ENCODE peak calls at places on chromosomes 5 and 9, in nine cellular contexts. One of them, this sample, is unnamed.

GRCh38 chr5:32044904-32045303 is 129.2 kb downstream of the GOLPH3 start:
- DNase-seq in COR-L47: no peak
- DNase-seq in esophagus squamous epithelium: no peak
- DNase-seq in GM12865: no peak
- DNase-seq in GM12892: no peak
- DNase-seq in A172: peak
- DNase-seq in endothelial cell: no peak
- DNase-seq in fibroblast of mammary gland: peak
- DNase-seq in activated naive CD4-positive, alpha-beta T cell treated with anti-CD3 and anti-CD28 coated beads, Interleukin-2, amount 50 U/mL, for 72 hours: no peak
- DNase-seq in this sample: no peak

GRCh38 chr9:16414451-16414850 is 456.0 kb downstream of the BNC2 start:
- DNase-seq in COR-L47: no peak
- DNase-seq in esophagus squamous epithelium: no peak
- DNase-seq in GM12865: no peak
- DNase-seq in GM12892: no peak
- DNase-seq in A172: no peak
- DNase-seq in endothelial cell: no peak
- DNase-seq in fibroblast of mammary gland: peak
- DNase-seq in activated naive CD4-positive, alpha-beta T cell treated with anti-CD3 and anti-CD28 coated beads, Interleukin-2, amount 50 U/mL, for 72 hours: no peak
- DNase-seq in this sample: no peak

GRCh38 chr5:127296321-127296720 is 5.7 kb downstream of the MEGF10 start:
- DNase-seq in COR-L47: no peak
- DNase-seq in esophagus squamous epithelium: no peak
- DNase-seq in GM12865: no peak
- DNase-seq in GM12892: no peak
- DNase-seq in A172: peak
- DNase-seq in endothelial cell: no peak
- DNase-seq in fibroblast of mammary gland: peak
- DNase-seq in activated naive CD4-positive, alpha-beta T cell treated with anti-CD3 and anti-CD28 coated beads, Interleukin-2, amount 50 U/mL, for 72 hours: no peak
- DNase-seq in this sample: no peak

GRCh38 chr5:77367733-77368132 is 124.4 kb downstream of the WDR41 start:
- DNase-seq in COR-L47: no peak
- DNase-seq in esophagus squamous epithelium: no peak
- DNase-seq in GM12865: no peak
- DNase-seq in GM12892: no peak
- DNase-seq in A172: peak
- DNase-seq in endothelial cell: no peak
- DNase-seq in fibroblast of mammary gland: peak
- DNase-seq in activated naive CD4-positive, alpha-beta T cell treated with anti-CD3 and anti-CD28 coated beads, Interleukin-2, amount 50 U/mL, for 72 hours: no peak
- DNase-seq in this sample: peak

GRCh38 chr5:168713051-168713450 is 133.9 kb upstream of the PANK3 start:
- DNase-seq in COR-L47: no peak
- DNase-seq in esophagus squamous epithelium: no peak
- DNase-seq in GM12865: no peak
- DNase-seq in GM12892: no peak
- DNase-seq in A172: peak
- DNase-seq in endothelial cell: no peak
- DNase-seq in fibroblast of mammary gland: no peak
- DNase-seq in activated naive CD4-positive, alpha-beta T cell treated with anti-CD3 and anti-CD28 coated beads, Interleukin-2, amount 50 U/mL, for 72 hours: no peak
- DNase-seq in this sample: no peak

GRCh38 chr9:37732086-37732744 is 21.4 kb upstream of the TRMT10B start:
- DNase-seq in COR-L47: peak
- DNase-seq in esophagus squamous epithelium: no peak
- DNase-seq in GM12865: no peak
- DNase-seq in GM12892: no peak
- DNase-seq in A172: no peak
- DNase-seq in endothelial cell: no peak
- DNase-seq in fibroblast of mammary gland: no peak
- DNase-seq in activated naive CD4-positive, alpha-beta T cell treated with anti-CD3 and anti-CD28 coated beads, Interleukin-2, amount 50 U/mL, for 72 hours: no peak
- DNase-seq in this sample: no peak

GRCh38 chr9:126589349-126589748 is 24.4 kb upstream of the LMX1B start:
- DNase-seq in COR-L47: no peak
- DNase-seq in esophagus squamous epithelium: no peak
- DNase-seq in GM12865: no peak
- DNase-seq in GM12892: no peak
- DNase-seq in A172: no peak
- DNase-seq in endothelial cell: no peak
- DNase-seq in fibroblast of mammary gland: no peak
- DNase-seq in activated naive CD4-positive, alpha-beta T cell treated with anti-CD3 and anti-CD28 coated beads, Interleukin-2, amount 50 U/mL, for 72 hours: no peak
- DNase-seq in this sample: no peak

GRCh38 chr9:127751269-127752054 is 16.4 kb upstream of the TOR2A start:
- DNase-seq in COR-L47: no peak
- DNase-seq in esophagus squamous epithelium: no peak
- DNase-seq in GM12865: no peak
- DNase-seq in GM12892: no peak
- DNase-seq in A172: no peak
- DNase-seq in endothelial cell: peak
- DNase-seq in fibroblast of mammary gland: peak
- DNase-seq in activated naive CD4-positive, alpha-beta T cell treated with anti-CD3 and anti-CD28 coated beads, Interleukin-2, amount 50 U/mL, for 72 hours: no peak
- DNase-seq in this sample: peak

GRCh38 chr5:61151893-61152292 is 10.4 kb downstream of the SMIM15 start:
- DNase-seq in COR-L47: no peak
- DNase-seq in esophagus squamous epithelium: no peak
- DNase-seq in GM12865: no peak
- DNase-seq in GM12892: no peak
- DNase-seq in A172: no peak
- DNase-seq in endothelial cell: no peak
- DNase-seq in fibroblast of mammary gland: no peak
- DNase-seq in activated naive CD4-positive, alpha-beta T cell treated with anti-CD3 and anti-CD28 coated beads, Interleukin-2, amount 50 U/mL, for 72 hours: no peak
- DNase-seq in this sample: no peak

GRCh38 chr9:108743426-108743825 is 112.4 kb downstream of the ACTL7B start:
- DNase-seq in COR-L47: no peak
- DNase-seq in esophagus squamous epithelium: no peak
- DNase-seq in GM12865: no peak
- DNase-seq in GM12892: no peak
- DNase-seq in A172: no peak
- DNase-seq in endothelial cell: no peak
- DNase-seq in fibroblast of mammary gland: no peak
- DNase-seq in activated naive CD4-positive, alpha-beta T cell treated with anti-CD3 and anti-CD28 coated beads, Interleukin-2, amount 50 U/mL, for 72 hours: no peak
- DNase-seq in this sample: no peak

GRCh38 chr5:14036514-14036913 is 92.0 kb upstream of the DNAH5 start:
- DNase-seq in COR-L47: no peak
- DNase-seq in esophagus squamous epithelium: no peak
- DNase-seq in GM12865: no peak
- DNase-seq in GM12892: no peak
- DNase-seq in A172: peak
- DNase-seq in endothelial cell: no peak
- DNase-seq in fibroblast of mammary gland: peak
- DNase-seq in activated naive CD4-positive, alpha-beta T cell treated with anti-CD3 and anti-CD28 coated beads, Interleukin-2, amount 50 U/mL, for 72 hours: no peak
- DNase-seq in this sample: peak

GRCh38 chr9:99398241-99398640 is 176.2 kb downstream of the SEC61B start:
- DNase-seq in COR-L47: no peak
- DNase-seq in esophagus squamous epithelium: no peak
- DNase-seq in GM12865: no peak
- DNase-seq in GM12892: no peak
- DNase-seq in A172: no peak
- DNase-seq in endothelial cell: no peak
- DNase-seq in fibroblast of mammary gland: peak
- DNase-seq in activated naive CD4-positive, alpha-beta T cell treated with anti-CD3 and anti-CD28 coated beads, Interleukin-2, amount 50 U/mL, for 72 hours: no peak
- DNase-seq in this sample: no peak

GRCh38 chr9:105069285-105070065 is 141.5 kb upstream of the ABCA1 start:
- DNase-seq in COR-L47: no peak
- DNase-seq in esophagus squamous epithelium: no peak
- DNase-seq in GM12865: no peak
- DNase-seq in GM12892: no peak
- DNase-seq in A172: no peak
- DNase-seq in endothelial cell: no peak
- DNase-seq in fibroblast of mammary gland: no peak
- DNase-seq in activated naive CD4-positive, alpha-beta T cell treated with anti-CD3 and anti-CD28 coated beads, Interleukin-2, amount 50 U/mL, for 72 hours: no peak
- DNase-seq in this sample: no peak

GRCh38 chr5:149358294-149358651 is 427 bp downstream of the PCYOX1L start:
- DNase-seq in COR-L47: peak
- DNase-seq in esophagus squamous epithelium: no peak
- DNase-seq in GM12865: peak
- DNase-seq in GM12892: no peak
- DNase-seq in A172: no peak
- DNase-seq in endothelial cell: peak
- DNase-seq in fibroblast of mammary gland: no peak
- DNase-seq in activated naive CD4-positive, alpha-beta T cell treated with anti-CD3 and anti-CD28 coated beads, Interleukin-2, amount 50 U/mL, for 72 hours: no peak
- DNase-seq in this sample: peak

GRCh38 chr5:29134418-29134817 is 2059.1 kb upstream of the CDH6 start:
- DNase-seq in COR-L47: no peak
- DNase-seq in esophagus squamous epithelium: no peak
- DNase-seq in GM12865: no peak
- DNase-seq in GM12892: no peak
- DNase-seq in A172: no peak
- DNase-seq in endothelial cell: no peak
- DNase-seq in fibroblast of mammary gland: no peak
- DNase-seq in activated naive CD4-positive, alpha-beta T cell treated with anti-CD3 and anti-CD28 coated beads, Interleukin-2, amount 50 U/mL, for 72 hours: no peak
- DNase-seq in this sample: no peak